ENCODE peak calls at places on chromosomes 6 and 20, in five cellular contexts. Y is B cell, F is HFFc6, B is neural progenitor cell, L is A549. O is an unnamed sample.

GRCh38 chr6:130676077-130676772 is 151.0 kb upstream of the SMLR1 start:
- DNase-seq in Y (no peak), F (peak), B (peak), L (no peak), O (no peak)

GRCh38 chr6:21846541-21847451 is 253.2 kb downstream of the SOX4 start:
- DNase-seq in Y (no peak), F (no peak), B (peak), L (no peak), O (no peak)

GRCh38 chr20:3262566-3262965 is 23.6 kb upstream of the SLC4A11 start:
- DNase-seq in Y (no peak), F (peak), B (no peak), L (no peak), O (no peak)

GRCh38 chr20:31833130-31833930 is 12.1 kb downstream of the FOXS1 start:
- DNase-seq in Y (peak), F (no peak), B (peak), L (peak), O (peak)

GRCh38 chr20:50203951-50204937 is 13.6 kb downstream of the CEBPB start:
- DNase-seq in Y (no peak), F (no peak), B (no peak), L (no peak), O (no peak)

GRCh38 chr20:45595235-45595634 is 16.2 kb upstream of the WFDC8 start:
- DNase-seq in Y (no peak), F (no peak), B (no peak), L (no peak), O (no peak)

GRCh38 chr6:106997392-106998257 is 23.1 kb upstream of the CD24 start:
- DNase-seq in Y (peak), F (peak), B (peak), L (peak), O (peak)

GRCh38 chr20:44460795-44461141 is 14.9 kb upstream of the TTPAL start:
- DNase-seq in Y (no peak), F (peak), B (peak), L (peak), O (peak)

GRCh38 chr20:53036992-53037391 is 64.8 kb downstream of the TSHZ2 start:
- DNase-seq in Y (no peak), F (no peak), B (peak), L (no peak), O (no peak)

GRCh38 chr20:64137598-64138031 is 26.6 kb upstream of the MYT1 start:
- DNase-seq in Y (no peak), F (no peak), B (no peak), L (no peak), O (no peak)

GRCh38 chr20:58457083-58457680 is 58.0 kb downstream of the APCDD1L start:
- DNase-seq in Y (no peak), F (peak), B (no peak), L (no peak), O (no peak)

GRCh38 chr6:109296971-109297372 is 85.3 kb downstream of the CD164 start:
- DNase-seq in Y (no peak), F (peak), B (no peak), L (no peak), O (no peak)

GRCh38 chr6:37489697-37490336 is 9.9 kb downstream of the CCDC167 start:
- DNase-seq in Y (no peak), F (no peak), B (no peak), L (no peak), O (no peak)

GRCh38 chr6:88361298-88361697 is 195.2 kb upstream of the CNR1 start:
- DNase-seq in Y (no peak), F (no peak), B (no peak), L (no peak), O (no peak)

GRCh38 chr20:64079273-64080012 is at the start of gene RGS19:
- DNase-seq in Y (peak), F (no peak), B (peak), L (peak), O (peak)

GRCh38 chr6:29884261-29884660 is 56.6 kb downstream of the HLA-G start:
- DNase-seq in Y (no peak), F (no peak), B (no peak), L (no peak), O (no peak)

GRCh38 chr6:150336299-150336698 is 32.5 kb upstream of the IYD start:
- DNase-seq in Y (no peak), F (peak), B (peak), L (no peak), O (peak)

GRCh38 chr6:87436435-87436834 is 28.7 kb downstream of the CFAP206 start:
- DNase-seq in Y (peak), F (peak), B (peak), L (peak), O (peak)

GRCh38 chr6:63193324-63193723 is 17.9 kb upstream of the FKBP1C start:
- DNase-seq in Y (no peak), F (no peak), B (no peak), L (no peak), O (no peak)

GRCh38 chr6:122491915-122492537 is 20.4 kb upstream of the SERINC1 start:
- DNase-seq in Y (peak), F (peak), B (peak), L (peak), O (peak)

GRCh38 chr6:124962617-124963415 is 579 bp downstream of the RNF217 start:
- DNase-seq in Y (no peak), F (peak), B (peak), L (peak), O (peak)

GRCh38 chr6:79421001-79421411 is 116.2 kb downstream of the LCA5 start:
- DNase-seq in Y (no peak), F (peak), B (no peak), L (no peak), O (no peak)

GRCh38 chr6:120279706-120280105 is 930.1 kb upstream of the MAN1A1 start:
- DNase-seq in Y (no peak), F (no peak), B (no peak), L (no peak), O (no peak)

GRCh38 chr20:6579417-6579816 is 188.1 kb upstream of the BMP2 start:
- DNase-seq in Y (no peak), F (no peak), B (no peak), L (no peak), O (no peak)

GRCh38 chr20:6580486-6580885 is 187.0 kb upstream of the BMP2 start:
- DNase-seq in Y (no peak), F (no peak), B (no peak), L (no peak), O (no peak)

GRCh38 chr20:6582449-6582848 is 185.0 kb upstream of the BMP2 start:
- DNase-seq in Y (no peak), F (no peak), B (no peak), L (no peak), O (no peak)

GRCh38 chr20:6579824-6580223 is 187.7 kb upstream of the BMP2 start:
- DNase-seq in Y (no peak), F (no peak), B (no peak), L (no peak), O (no peak)

GRCh38 chr20:6583134-6583738 is 184.2 kb upstream of the BMP2 start:
- DNase-seq in Y (no peak), F (no peak), B (peak), L (peak), O (peak)
- TF ChIP-seq CTCF in Y (peak), F (peak), B (peak), L (peak), O (peak)

GRCh38 chr6:44152109-44152461 is 6.5 kb upstream of the CAPN11 start:
- DNase-seq in Y (no peak), F (no peak), B (no peak), L (no peak), O (no peak)
- TF ChIP-seq CTCF in Y (no peak), F (no peak), B (no peak), L (no peak), O (no peak)

DNA sequence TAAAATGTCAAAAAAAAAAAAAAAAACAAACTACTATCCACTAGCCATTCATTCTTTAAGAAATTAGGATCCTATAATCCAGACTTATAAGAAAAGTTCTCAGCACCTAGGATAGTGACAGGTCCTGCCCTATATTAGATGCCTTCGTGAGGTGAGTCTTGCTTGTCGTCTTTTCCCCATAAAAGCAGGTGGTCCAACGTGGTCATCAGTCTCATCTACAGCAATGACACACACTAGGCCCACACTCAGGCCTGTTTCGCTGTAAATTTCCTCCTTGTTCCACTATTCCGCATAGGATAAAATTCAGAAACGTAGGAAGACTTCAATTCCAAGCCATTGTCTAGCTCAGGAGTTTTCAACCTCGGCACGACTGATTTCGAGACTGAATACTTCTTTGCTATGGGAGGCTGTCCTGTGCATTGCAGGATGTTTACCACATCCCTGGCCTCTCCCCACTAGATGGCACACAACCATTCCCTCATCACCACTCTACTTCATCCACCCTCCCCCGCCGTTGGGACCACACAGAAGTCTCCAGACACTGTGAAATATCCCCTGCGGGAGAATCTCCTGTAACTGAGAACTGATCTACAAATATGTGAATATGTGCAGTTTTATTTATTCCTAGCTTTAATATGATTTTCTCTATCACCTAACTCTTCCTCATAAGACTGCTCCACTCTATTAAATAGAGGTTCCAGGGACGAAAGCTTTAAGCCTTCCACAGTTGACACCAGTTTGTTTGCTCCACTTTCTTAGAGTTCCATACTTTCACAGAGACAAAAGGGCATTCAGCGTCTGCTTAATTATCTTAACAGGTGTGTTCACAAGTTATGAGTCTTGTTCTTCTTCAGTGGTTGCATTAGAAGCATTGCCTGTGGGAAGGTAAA is 346.3 kb downstream of the BMP2 start:
- DNase-seq in Y (no peak), F (no peak), B (peak), L (peak), O (no peak)
- TF ChIP-seq CTCF in Y (no peak), F (no peak), B (peak), L (peak), O (no peak)

DNA sequence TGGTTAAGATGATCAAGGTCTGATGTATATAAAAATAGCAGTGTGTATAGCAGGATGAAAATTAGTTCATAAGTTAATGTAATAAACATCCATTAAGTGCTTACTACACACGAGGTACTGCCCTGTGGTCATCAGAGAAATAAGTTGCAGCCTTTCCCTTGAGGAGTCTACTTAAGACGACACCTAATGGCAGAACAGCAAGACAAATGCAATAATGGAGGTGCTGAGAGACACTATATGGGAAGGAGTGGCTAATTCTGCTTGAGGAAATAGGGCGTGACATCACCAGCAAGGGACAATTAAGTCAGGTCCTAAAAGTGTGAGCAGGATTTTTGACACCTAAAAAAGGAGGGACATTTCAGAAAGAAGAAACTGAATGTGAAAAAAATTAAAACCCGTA is 75.2 kb downstream of the BACH2 start:
- DNase-seq in Y (no peak), F (no peak), B (peak), L (no peak), O (no peak)
- TF ChIP-seq CTCF in Y (no peak), F (no peak), B (no peak), L (no peak), O (no peak)

O was measured in GM20000.